ENCODE peak calls at places on chromosome 7, in six cellular contexts. One of them, this sample, is unnamed.

GRCh38 chr7:123727071-123727837 is 21.5 kb downstream of the WASL start:
- DNase-seq in HepG2: peak
- DNase-seq in SK-N-SH: no peak
- DNase-seq in GM12878: no peak
- DNase-seq in K562: no peak
- DNase-seq in H1: no peak
- DNase-seq in this sample: no peak

GRCh38 chr7:20596653-20597052 is 18.8 kb upstream of the ABCB5 start:
- DNase-seq in HepG2: no peak
- DNase-seq in SK-N-SH: no peak
- DNase-seq in GM12878: no peak
- DNase-seq in K562: no peak
- DNase-seq in H1: no peak
- DNase-seq in this sample: no peak

GRCh38 chr7:113299748-113300147 is 181.4 kb upstream of the SMIM30 start:
- DNase-seq in HepG2: no peak
- DNase-seq in SK-N-SH: no peak
- DNase-seq in GM12878: no peak
- DNase-seq in K562: no peak
- DNase-seq in H1: no peak
- DNase-seq in this sample: no peak

GRCh38 chr7:36473454-36474282 is 84.0 kb downstream of the ANLN start:
- DNase-seq in HepG2: peak
- DNase-seq in SK-N-SH: peak
- DNase-seq in GM12878: no peak
- DNase-seq in K562: peak
- DNase-seq in H1: peak
- DNase-seq in this sample: no peak

GRCh38 chr7:607938-608337 is 88.3 kb upstream of the PDGFA start:
- DNase-seq in HepG2: no peak
- DNase-seq in SK-N-SH: no peak
- DNase-seq in GM12878: no peak
- DNase-seq in K562: no peak
- DNase-seq in H1: no peak
- DNase-seq in this sample: no peak

GRCh38 chr7:43537765-43538403 is 45.0 kb upstream of the STK17A start:
- DNase-seq in HepG2: no peak
- DNase-seq in SK-N-SH: no peak
- DNase-seq in GM12878: no peak
- DNase-seq in K562: no peak
- DNase-seq in H1: no peak
- DNase-seq in this sample: no peak

GRCh38 chr7:151035024-151035717 is 6.9 kb downstream of the ABCB8 start:
- DNase-seq in HepG2: no peak
- DNase-seq in SK-N-SH: no peak
- DNase-seq in GM12878: no peak
- DNase-seq in K562: no peak
- DNase-seq in H1: no peak
- DNase-seq in this sample: no peak

GRCh38 chr7:142359694-142360279 is 101.9 kb upstream of the PRSS58 start:
- DNase-seq in HepG2: no peak
- DNase-seq in SK-N-SH: no peak
- DNase-seq in GM12878: no peak
- DNase-seq in K562: no peak
- DNase-seq in H1: no peak
- DNase-seq in this sample: no peak

GRCh38 chr7:159130820-159131219 is 13.8 kb downstream of the VIPR2 start:
- DNase-seq in HepG2: no peak
- DNase-seq in SK-N-SH: no peak
- DNase-seq in GM12878: no peak
- DNase-seq in K562: no peak
- DNase-seq in H1: no peak
- DNase-seq in this sample: no peak

GRCh38 chr7:29337628-29338116 is 143.1 kb downstream of the CHN2 start:
- DNase-seq in HepG2: no peak
- DNase-seq in SK-N-SH: no peak
- DNase-seq in GM12878: no peak
- DNase-seq in K562: no peak
- DNase-seq in H1: no peak
- DNase-seq in this sample: no peak

GRCh38 chr7:38451840-38452239 is 178.4 kb upstream of the TARP start:
- DNase-seq in HepG2: peak
- DNase-seq in SK-N-SH: peak
- DNase-seq in GM12878: no peak
- DNase-seq in K562: no peak
- DNase-seq in H1: no peak
- DNase-seq in this sample: no peak

GRCh38 chr7:116443101-116443523 is 56.4 kb upstream of the CAV2 start:
- DNase-seq in HepG2: peak
- DNase-seq in SK-N-SH: peak
- DNase-seq in GM12878: no peak
- DNase-seq in K562: no peak
- DNase-seq in H1: no peak
- DNase-seq in this sample: no peak

GRCh38 chr7:45506059-45506458 is 68.1 kb upstream of the ADCY1 start:
- DNase-seq in HepG2: no peak
- DNase-seq in SK-N-SH: no peak
- DNase-seq in GM12878: no peak
- DNase-seq in K562: no peak
- DNase-seq in H1: no peak
- DNase-seq in this sample: peak

GRCh38 chr7:55104123-55104522 is 85.3 kb downstream of the EGFR start:
- DNase-seq in HepG2: no peak
- DNase-seq in SK-N-SH: no peak
- DNase-seq in GM12878: no peak
- DNase-seq in K562: no peak
- DNase-seq in H1: no peak
- DNase-seq in this sample: no peak

GRCh38 chr7:1112109-1112508 is 24.2 kb downstream of the GPER1 start:
- DNase-seq in HepG2: no peak
- DNase-seq in SK-N-SH: no peak
- DNase-seq in GM12878: no peak
- DNase-seq in K562: no peak
- DNase-seq in H1: no peak
- DNase-seq in this sample: no peak

GRCh38 chr7:2760098-2760889 is 72.3 kb downstream of the AMZ1 start:
- DNase-seq in HepG2: peak
- DNase-seq in SK-N-SH: peak
- DNase-seq in GM12878: no peak
- DNase-seq in K562: peak
- DNase-seq in H1: no peak
- DNase-seq in this sample: peak

GRCh38 chr7:150962743-150963399 is 15.2 kb downstream of the KCNH2 start:
- DNase-seq in HepG2: peak
- DNase-seq in SK-N-SH: peak
- DNase-seq in GM12878: no peak
- DNase-seq in K562: peak
- DNase-seq in H1: peak
- DNase-seq in this sample: no peak

GRCh38 chr7:50333266-50333665 is 28.8 kb downstream of the IKZF1 start:
- DNase-seq in HepG2: no peak
- DNase-seq in SK-N-SH: peak
- DNase-seq in GM12878: no peak
- DNase-seq in K562: no peak
- DNase-seq in H1: no peak
- DNase-seq in this sample: no peak

GRCh38 chr7:150978136-150978789 is at the start of gene KCNH2:
- DNase-seq in HepG2: no peak
- DNase-seq in SK-N-SH: peak
- DNase-seq in GM12878: no peak
- DNase-seq in K562: peak
- DNase-seq in H1: peak
- DNase-seq in this sample: no peak

GRCh38 chr7:38374507-38374906 is 101.1 kb upstream of the TARP start:
- DNase-seq in HepG2: peak
- DNase-seq in SK-N-SH: peak
- DNase-seq in GM12878: no peak
- DNase-seq in K562: peak
- DNase-seq in H1: peak
- DNase-seq in this sample: peak

GRCh38 chr7:105996860-105997737 is 34.0 kb downstream of the CDHR3 start:
- DNase-seq in HepG2: peak
- DNase-seq in SK-N-SH: no peak
- DNase-seq in GM12878: no peak
- DNase-seq in K562: no peak
- DNase-seq in H1: no peak
- DNase-seq in this sample: no peak

GRCh38 chr7:3043544-3044395 is at the start of gene CARD11:
- DNase-seq in HepG2: no peak
- DNase-seq in SK-N-SH: peak
- DNase-seq in GM12878: no peak
- DNase-seq in K562: peak
- DNase-seq in H1: peak
- DNase-seq in this sample: no peak

GRCh38 chr7:8982338-8982994 is 549.1 kb downstream of the NXPH1 start:
- DNase-seq in HepG2: no peak
- DNase-seq in SK-N-SH: no peak
- DNase-seq in GM12878: no peak
- DNase-seq in K562: no peak
- DNase-seq in H1: no peak
- DNase-seq in this sample: no peak
- H3K27ac ChIP-seq in HepG2: no peak
- H3K27ac ChIP-seq in SK-N-SH: no peak
- H3K27ac ChIP-seq in GM12878: no peak
- H3K27ac ChIP-seq in K562: no peak
- H3K27ac ChIP-seq in H1: no peak
- H3K27ac ChIP-seq in this sample: no peak

DNA sequence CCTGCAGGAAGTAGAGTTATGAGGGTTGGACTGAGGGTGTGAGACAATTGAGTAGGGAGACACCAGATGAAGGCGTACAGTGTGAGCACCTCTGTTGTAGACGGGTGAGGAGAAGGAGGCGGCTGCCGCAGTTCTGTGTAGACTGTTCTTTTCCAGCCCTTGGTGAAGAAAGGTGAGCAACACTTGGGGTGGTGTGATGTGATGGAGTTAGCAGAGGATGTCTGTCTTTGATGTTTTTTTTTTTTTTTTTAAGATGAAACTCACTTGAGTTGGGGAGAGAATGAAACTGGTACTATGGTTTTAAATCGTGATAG is 42.8 kb upstream of the RNF216 start:
- DNase-seq in HepG2: no peak
- DNase-seq in SK-N-SH: no peak
- DNase-seq in GM12878: no peak
- DNase-seq in K562: peak
- DNase-seq in H1: no peak
- DNase-seq in this sample: no peak
- TF ChIP-seq GABPA in HepG2: no peak
- TF ChIP-seq GABPA in SK-N-SH: no peak
- TF ChIP-seq GABPA in GM12878: no peak
- TF ChIP-seq GABPA in K562: no peak
- TF ChIP-seq GABPA in H1: no peak
- TF ChIP-seq GABPA in this sample: no peak

DNA sequence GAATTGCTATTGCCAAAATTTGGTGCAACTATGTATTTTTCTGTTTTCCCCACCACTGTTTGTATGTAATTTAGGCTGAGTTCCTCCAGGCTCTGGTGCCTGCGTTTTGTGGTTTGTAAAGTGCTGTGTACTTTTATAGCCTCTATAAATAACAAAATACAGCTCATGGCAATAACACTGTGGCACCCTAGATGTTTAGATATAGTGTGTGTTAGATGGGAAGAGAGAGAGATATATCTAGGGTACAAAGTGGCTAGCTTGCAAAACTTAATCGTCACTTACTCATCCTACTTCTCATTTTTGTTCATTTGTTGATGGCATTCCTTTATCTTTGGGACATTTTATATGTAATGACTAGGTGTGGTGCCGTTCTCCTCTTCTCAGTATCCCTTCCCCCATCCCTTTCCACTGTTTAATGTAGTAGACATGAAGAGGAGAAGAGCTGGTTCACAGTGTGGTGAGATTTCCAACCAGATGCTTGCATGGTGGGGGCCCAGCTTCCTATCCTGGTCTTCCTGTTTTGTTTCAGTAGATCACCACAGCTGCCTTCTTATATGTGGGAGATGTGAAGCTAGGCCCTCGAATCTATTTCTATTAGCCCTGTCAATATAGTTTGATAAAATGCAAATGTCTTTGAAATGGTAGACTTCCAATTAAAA is 115.0 kb downstream of the SND1 start:
- DNase-seq in HepG2: no peak
- DNase-seq in SK-N-SH: no peak
- DNase-seq in GM12878: no peak
- DNase-seq in K562: no peak
- DNase-seq in H1: no peak
- DNase-seq in this sample: no peak
- H3K27ac ChIP-seq in HepG2: no peak
- H3K27ac ChIP-seq in SK-N-SH: no peak
- H3K27ac ChIP-seq in GM12878: no peak
- H3K27ac ChIP-seq in K562: no peak
- H3K27ac ChIP-seq in H1: no peak
- H3K27ac ChIP-seq in this sample: no peak

GRCh38 chr7:46625032-46625431 is 704.0 kb upstream of the IGFBP3 start:
- DNase-seq in HepG2: no peak
- DNase-seq in SK-N-SH: no peak
- DNase-seq in GM12878: no peak
- DNase-seq in K562: no peak
- DNase-seq in H1: no peak
- DNase-seq in this sample: no peak

GRCh38 chr7:46628389-46628788 is 707.3 kb upstream of the IGFBP3 start:
- DNase-seq in HepG2: no peak
- DNase-seq in SK-N-SH: no peak
- DNase-seq in GM12878: no peak
- DNase-seq in K562: no peak
- DNase-seq in H1: no peak
- DNase-seq in this sample: no peak

GRCh38 chr7:46630031-46630430 is 709.0 kb upstream of the IGFBP3 start:
- DNase-seq in HepG2: no peak
- DNase-seq in SK-N-SH: no peak
- DNase-seq in GM12878: no peak
- DNase-seq in K562: no peak
- DNase-seq in H1: no peak
- DNase-seq in this sample: no peak

GRCh38 chr7:46627038-46627315 is 705.9 kb upstream of the IGFBP3 start:
- DNase-seq in HepG2: no peak
- DNase-seq in SK-N-SH: no peak
- DNase-seq in GM12878: no peak
- DNase-seq in K562: no peak
- DNase-seq in H1: no peak
- DNase-seq in this sample: no peak

DNA sequence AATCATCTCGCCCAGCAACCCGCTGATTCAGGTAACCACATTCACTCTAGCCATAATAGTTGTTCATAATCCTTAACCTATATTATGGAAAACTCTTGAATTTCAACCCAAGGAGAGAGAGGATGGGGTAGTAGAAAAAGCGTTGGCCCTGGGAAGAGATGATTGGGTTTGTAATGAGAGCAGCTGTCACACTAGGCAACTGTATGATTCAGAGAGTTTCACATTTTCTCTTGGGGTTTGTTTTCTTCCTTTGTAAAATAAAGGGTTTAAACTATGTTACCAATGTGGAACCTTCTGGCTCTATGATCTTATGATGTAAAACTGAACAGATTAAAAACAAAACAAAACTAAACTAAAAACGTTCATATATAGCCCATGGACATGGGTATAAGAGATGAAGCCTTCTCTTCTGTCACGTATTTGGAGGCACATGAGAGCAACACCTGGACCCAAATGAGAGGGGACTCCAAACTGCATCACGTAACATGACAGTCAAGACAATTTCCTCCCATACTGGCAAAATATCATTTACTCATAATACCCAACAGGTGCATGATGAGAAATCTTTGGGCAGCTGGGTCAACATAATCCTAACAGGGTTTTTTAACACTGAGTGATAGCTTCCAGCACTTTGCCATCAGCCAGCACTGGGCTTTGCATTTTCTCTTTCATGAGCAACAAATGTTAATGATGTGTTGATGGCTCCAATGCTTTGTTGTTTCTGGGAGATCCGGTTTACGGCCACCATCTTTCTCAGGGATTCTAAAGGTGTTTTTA is 705.4 kb upstream of the IGFBP3 start:
- DNase-seq in HepG2: no peak
- DNase-seq in SK-N-SH: no peak
- DNase-seq in GM12878: no peak
- DNase-seq in K562: no peak
- DNase-seq in H1: no peak
- DNase-seq in this sample: no peak
- TF ChIP-seq GABPA in HepG2: no peak
- TF ChIP-seq GABPA in SK-N-SH: no peak
- TF ChIP-seq GABPA in GM12878: no peak
- TF ChIP-seq GABPA in K562: no peak
- TF ChIP-seq GABPA in H1: no peak
- TF ChIP-seq GABPA in this sample: no peak